ENCODE peak calls at places on chromosomes 7 and 10, in four cellular contexts. Q is activated CD8-positive, alpha-beta T cell treated with anti-CD3 and anti-CD28 coated beads for 36 hours; A is A549; G is Calu3. Z is an unnamed sample.

GRCh38 chr10:60896715-60897114 is 47.3 kb downstream of the RHOBTB1 start:
- DNase-seq in Q (no peak), A (no peak), G (no peak), Z (no peak)

GRCh38 chr10:97081621-97082235 is 104.0 kb downstream of the SLIT1 start:
- DNase-seq in Q (peak; percentile 71), A (peak; percentile 66), G (peak; percentile 59), Z (peak; percentile 63)

GRCh38 chr7:48094861-48095293 is 5.8 kb downstream of the UPP1 start:
- DNase-seq in Q (no peak), A (no peak), G (no peak), Z (no peak)

GRCh38 chr10:126702181-126702580 is 31.7 kb upstream of the C10orf90 start:
- DNase-seq in Q (no peak), A (no peak), G (no peak), Z (no peak)

GRCh38 chr7:108598153-108598552 is 28.5 kb downstream of the DNAJB9 start:
- DNase-seq in Q (no peak), A (no peak), G (no peak), Z (no peak)

GRCh38 chr7:18829518-18830252 is 287.8 kb downstream of the TWIST1 start:
- DNase-seq in Q (no peak), A (no peak), G (no peak), Z (no peak)

GRCh38 chr10:129193148-129193547 is 273.9 kb upstream of the MGMT start:
- DNase-seq in Q (peak; percentile 33), A (no peak), G (no peak), Z (no peak)

GRCh38 chr10:88130912-88131311 is 267.5 kb downstream of the PTEN start:
- DNase-seq in Q (peak; percentile 13), A (no peak), G (no peak), Z (no peak)

GRCh38 chr10:128475686-128476410 is 349.6 kb upstream of the MKI67 start:
- DNase-seq in Q (no peak), A (no peak), G (no peak), Z (no peak)

GRCh38 chr7:158097106-158097505 is 490.5 kb downstream of the PTPRN2 start:
- DNase-seq in Q (no peak), A (no peak), G (no peak), Z (no peak)

GRCh38 chr7:105652359-105652993 is 71.2 kb upstream of the EFCAB10 start:
- DNase-seq in Q (peak; percentile 81), A (peak; percentile 71), G (peak; percentile 86), Z (peak; percentile 71)

GRCh38 chr10:14821635-14822375 is 16.0 kb downstream of the CDNF start:
- DNase-seq in Q (no peak), A (no peak), G (no peak), Z (no peak)

GRCh38 chr7:23472974-23473847 is 2.9 kb upstream of the IGF2BP3 start:
- DNase-seq in Q (no peak), A (peak; percentile 38), G (no peak), Z (peak; percentile 62)

GRCh38 chr7:95357623-95358022 is 33.3 kb upstream of the PON1 start:
- DNase-seq in Q (no peak), A (no peak), G (no peak), Z (no peak)
- TF ChIP-seq CTCF in Q (no peak), A (no peak), G (no peak), Z (no peak)

DNA sequence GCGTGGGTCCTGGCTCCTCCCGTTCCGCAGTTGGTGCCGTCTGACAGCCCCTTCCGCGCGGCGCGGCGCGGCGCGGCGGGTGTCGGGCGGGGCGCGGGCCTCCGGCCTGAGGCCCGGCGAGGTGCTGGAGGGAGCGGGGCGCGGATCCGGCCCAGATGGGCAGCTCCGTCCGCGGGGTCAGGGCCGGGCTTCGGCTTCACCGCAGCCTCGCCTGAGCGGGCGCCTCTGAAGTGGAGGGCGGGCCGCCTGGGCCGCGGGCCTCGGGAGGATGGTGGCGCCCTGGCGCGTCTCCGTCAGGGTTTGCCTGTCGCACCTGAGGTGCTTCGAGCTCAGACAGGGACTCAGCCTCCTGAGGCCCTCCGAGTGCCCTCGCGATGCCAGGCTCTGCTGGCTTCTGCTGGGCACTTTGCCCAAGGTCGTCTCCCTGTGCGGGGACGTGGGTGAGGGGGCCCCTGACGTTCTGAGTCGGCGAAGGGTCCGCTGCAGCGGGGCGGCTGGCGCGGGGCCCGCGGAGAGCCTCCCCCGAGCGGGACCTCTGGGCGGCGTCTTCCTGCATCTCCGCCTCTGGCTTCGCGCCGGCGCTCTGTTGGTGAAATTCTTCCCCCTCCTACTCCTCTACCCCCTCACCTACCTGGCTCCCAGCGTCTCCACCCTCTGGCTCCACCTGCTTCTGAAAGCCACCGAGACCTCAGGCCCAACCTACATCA is 471 bp downstream of the ADCK2 start:
- DNase-seq in Q (peak; percentile 57), A (peak; percentile 33), G (peak; percentile 62), Z (peak; percentile 69)
- TF ChIP-seq CTCF in Q (no peak), A (no peak), G (no peak), Z (peak; percentile 29)

DNA sequence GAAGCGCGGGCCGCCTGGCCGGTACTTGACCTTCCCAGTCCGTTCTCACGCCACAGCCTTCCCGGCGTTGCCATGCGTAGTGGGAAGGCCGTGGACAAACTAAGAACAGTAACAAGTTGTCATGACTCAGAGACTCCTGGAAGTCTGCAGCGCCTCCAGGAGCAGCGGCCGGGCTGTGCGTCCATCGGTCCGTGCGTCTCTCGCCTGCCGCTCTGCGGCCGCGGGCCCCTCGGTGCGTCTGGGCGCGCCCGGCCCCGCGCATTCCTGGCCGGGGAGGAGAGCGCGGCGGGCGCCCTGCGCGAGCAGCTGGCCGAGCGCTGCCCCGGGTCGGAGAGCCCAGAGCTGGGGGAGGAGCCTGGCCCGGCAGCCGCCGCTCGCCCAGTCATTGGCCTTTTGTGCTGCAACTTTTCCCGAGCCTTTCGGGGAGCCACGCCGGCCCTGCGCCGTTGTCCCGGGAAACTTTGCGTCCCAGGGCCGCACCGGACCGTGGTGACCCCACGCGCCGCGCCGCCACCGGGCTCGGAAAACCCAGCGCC is 123.7 kb downstream of the TACC2 start:
- DNase-seq in Q (no peak), A (peak; percentile 96), G (peak; percentile 80), Z (no peak)
- TF ChIP-seq CTCF in Q (no peak), A (peak; percentile 62), G (no peak), Z (no peak)

GRCh38 chr7:34497153-34497777 is 160.8 kb upstream of the NPSR1 start:
- DNase-seq in Q (no peak), A (no peak), G (peak; percentile 32), Z (no peak)
- TF ChIP-seq CTCF in Q (no peak), A (peak; percentile 15), G (peak; percentile 50), Z (peak; percentile 56)

GRCh38 chr10:86580549-86580886 is 58.9 kb upstream of the WAPL start:
- DNase-seq in Q (no peak), A (no peak), G (no peak), Z (peak; percentile 10)

GRCh38 chr10:86586516-86586915 is 64.9 kb upstream of the WAPL start:
- DNase-seq in Q (no peak), A (no peak), G (no peak), Z (no peak)

GRCh38 chr10:86585037-86585725 is 63.6 kb upstream of the WAPL start:
- DNase-seq in Q (peak; percentile 78), A (peak; percentile 73), G (peak; percentile 72), Z (peak; percentile 86)

GRCh38 chr10:86583983-86584382 is 62.4 kb upstream of the WAPL start:
- DNase-seq in Q (peak; percentile 48), A (peak; percentile 55), G (no peak), Z (peak; percentile 86)

GRCh38 chr10:86585726-86586048 is 64.1 kb upstream of the WAPL start:
- DNase-seq in Q (no peak), A (no peak), G (no peak), Z (no peak)
- TF ChIP-seq CTCF in Q (peak; percentile 20), A (peak; percentile 21), G (peak; percentile 11), Z (peak; percentile 35)

GRCh38 chr10:124416733-124417132 is 2.0 kb downstream of the OAT start:
- DNase-seq in Q (no peak), A (peak; percentile 31), G (no peak), Z (no peak)

GRCh38 chr10:124419635-124420034 is 912 bp upstream of the OAT start:
- DNase-seq in Q (no peak), A (no peak), G (no peak), Z (no peak)

GRCh38 chr10:124418726-124419501 is at the start of gene OAT:
- DNase-seq in Q (peak; percentile 99), A (peak; percentile 96), G (peak; percentile 95), Z (peak; percentile 96)

GRCh38 chr10:124420254-124420653 is 1.5 kb upstream of the OAT start:
- DNase-seq in Q (no peak), A (no peak), G (no peak), Z (no peak)

DNA sequence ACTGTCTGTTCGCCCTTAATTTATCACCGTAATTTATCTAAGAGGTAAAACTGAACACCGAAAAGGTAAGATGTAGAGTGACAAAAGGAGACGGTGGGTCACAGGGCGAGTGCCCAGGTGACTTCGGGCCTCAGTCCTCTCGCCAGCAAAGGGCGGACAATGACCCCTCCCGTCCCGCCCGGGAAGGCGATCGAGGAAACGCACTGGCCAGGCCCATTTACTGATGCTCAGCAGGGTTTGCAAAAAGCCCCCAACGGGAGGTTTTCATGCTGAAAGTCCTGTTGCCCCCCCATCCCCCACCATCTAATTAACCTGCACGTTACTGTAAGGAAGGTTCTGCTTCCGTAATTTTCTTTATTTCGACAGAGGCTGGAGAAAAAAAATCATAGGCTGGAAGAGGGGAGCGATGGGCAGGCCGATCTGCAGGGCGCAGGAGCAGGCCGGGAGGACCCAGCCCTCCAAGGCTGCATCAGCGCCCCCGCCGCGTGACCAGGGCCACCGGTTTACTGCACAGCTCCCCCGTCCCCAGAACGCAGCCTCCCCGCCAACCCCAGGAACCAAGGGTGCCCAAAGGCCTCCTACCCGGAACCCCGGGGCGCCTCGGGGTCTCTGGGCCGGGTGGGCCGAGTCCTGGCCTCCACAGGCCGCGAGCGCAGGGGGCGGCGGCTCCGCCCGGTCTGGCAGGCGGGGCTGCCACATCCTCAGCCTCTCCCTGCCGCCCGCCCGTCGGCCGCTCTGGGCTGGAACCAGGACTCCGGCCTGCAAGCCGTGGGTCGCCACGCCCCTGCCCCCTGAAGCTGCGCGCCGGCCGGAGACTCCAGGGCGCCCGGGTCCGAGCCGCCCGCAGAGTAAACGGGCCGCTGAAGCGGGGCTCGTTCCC is 637 bp downstream of the OAT start:
- DNase-seq in Q (peak; percentile 61), A (peak; percentile 51), G (peak; percentile 56), Z (peak; percentile 35)
- TF ChIP-seq CTCF in Q (no peak), A (no peak), G (no peak), Z (peak; percentile 35)

GRCh38 chr7:119256446-119257131 is 1016.4 kb upstream of the KCND2 start:
- DNase-seq in Q (no peak), A (no peak), G (no peak), Z (no peak)

GRCh38 chr7:119254741-119255140 is 1018.2 kb upstream of the KCND2 start:
- DNase-seq in Q (no peak), A (no peak), G (no peak), Z (no peak)

GRCh38 chr7:119256001-119256400 is 1017.0 kb upstream of the KCND2 start:
- DNase-seq in Q (no peak), A (no peak), G (no peak), Z (no peak)

DNA sequence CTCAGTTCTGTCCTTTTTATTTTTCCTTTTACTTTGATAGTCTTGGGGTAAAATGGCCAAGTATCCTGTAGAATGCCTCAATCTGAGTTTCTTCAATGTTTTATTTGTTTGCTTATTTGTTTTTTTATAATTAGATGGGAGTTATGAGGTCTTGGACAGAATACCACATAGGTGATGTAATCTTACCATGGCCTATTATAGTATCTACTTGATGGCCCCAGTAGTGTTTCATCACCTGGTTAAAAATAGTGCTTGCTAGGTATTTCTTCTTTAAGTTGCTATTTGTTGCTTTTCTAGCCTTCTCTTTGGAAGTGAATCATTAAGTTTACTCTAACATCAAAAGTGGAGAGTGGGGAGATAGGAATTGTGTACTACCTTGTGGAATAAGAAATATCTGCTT is 1020.0 kb upstream of the KCND2 start:
- DNase-seq in Q (no peak), A (no peak), G (no peak), Z (no peak)
- TF ChIP-seq CTCF in Q (no peak), A (no peak), G (no peak), Z (no peak)

GRCh38 chr7:70693690-70694356 is 438.1 kb upstream of the GALNT17 start:
- DNase-seq in Q (peak; percentile 47), A (peak; percentile 38), G (no peak), Z (peak; percentile 81)
- TF ChIP-seq CTCF in Q (no peak), A (no peak), G (no peak), Z (no peak)

GRCh38 chr10:101444058-101444457 is 90.1 kb downstream of the BTRC start:
- DNase-seq in Q (no peak), A (peak; percentile 29), G (no peak), Z (peak; percentile 20)
- TF ChIP-seq CTCF in Q (peak; percentile 58), A (peak; percentile 52), G (no peak), Z (peak; percentile 79)

Z was measured in OCI-LY7.